ENCODE peak calls at places on chromosomes 16 and 17, in four cellular contexts. P is BJ, U is neural progenitor cell, O is aorta. V is an unnamed sample.

GRCh38 chr16:4481526-4481925 is 5.3 kb downstream of the HMOX2 start:
- DNase-seq in P (no peak), U (no peak), O (no peak), V (no peak)

GRCh38 chr17:37701424-37702020 is 43.3 kb downstream of the HNF1B start:
- DNase-seq in P (no peak), U (peak; percentile 39), O (peak; percentile 55), V (no peak)

GRCh38 chr16:78259883-78260282 is 160.4 kb downstream of the WWOX start:
- DNase-seq in P (no peak), U (peak; percentile 41), O (no peak), V (no peak)

GRCh38 chr17:77206557-77206956 is 65.8 kb downstream of the SEC14L1 start:
- DNase-seq in P (no peak), U (no peak), O (no peak), V (no peak)

GRCh38 chr16:12758670-12759558 is 44.8 kb downstream of the CPPED1 start:
- DNase-seq in P (no peak), U (no peak), O (no peak), V (no peak)

GRCh38 chr17:63547083-63547523 is 3.2 kb upstream of the DCAF7 start:
- DNase-seq in P (no peak), U (no peak), O (no peak), V (no peak)

GRCh38 chr17:73042809-73043685 is 49.4 kb downstream of the SLC39A11 start:
- DNase-seq in P (no peak), U (no peak), O (no peak), V (no peak)

GRCh38 chr17:75238684-75239191 is 22.7 kb downstream of the GGA3 start:
- DNase-seq in P (no peak), U (peak; percentile 80), O (no peak), V (peak; percentile 15)

GRCh38 chr17:36816889-36817288 is 120.4 kb upstream of the LHX1 start:
- DNase-seq in P (no peak), U (peak; percentile 1), O (no peak), V (no peak)

GRCh38 chr17:3026856-3027751 is 36.3 kb downstream of the OR1D5 start:
- DNase-seq in P (no peak), U (peak; percentile 23), O (no peak), V (no peak)

GRCh38 chr17:65786479-65786878 is 225.0 kb upstream of the AXIN2 start:
- DNase-seq in P (no peak), U (no peak), O (no peak), V (no peak)

GRCh38 chr17:57722704-57723043 is 22.4 kb downstream of the CCDC182 start:
- DNase-seq in P (no peak), U (no peak), O (no peak), V (no peak)

GRCh38 chr17:40526668-40527067 is 25.2 kb upstream of the TNS4 start:
- DNase-seq in P (no peak), U (no peak), O (no peak), V (no peak)

GRCh38 chr17:68248886-68249872 is 1.3 kb downstream of the AMZ2 start:
- DNase-seq in P (no peak), U (no peak), O (no peak), V (no peak)

GRCh38 chr17:65243838-65244237 is 106.7 kb downstream of the RGS9 start:
- DNase-seq in P (no peak), U (peak; percentile 78), O (peak; percentile 68), V (no peak)

GRCh38 chr17:7806592-7806991 is 27.4 kb upstream of the KDM6B start:
- DNase-seq in P (no peak), U (no peak), O (no peak), V (no peak)

GRCh38 chr17:4585203-4585939 is 1.0 kb downstream of the SMTNL2 start:
- DNase-seq in P (no peak), U (peak; percentile 36), O (peak; percentile 37), V (no peak)

GRCh38 chr16:2053897-2054296 is 6.1 kb downstream of the TSC2 start:
- DNase-seq in P (no peak), U (no peak), O (no peak), V (no peak)
- H3K36me3 ChIP-seq in P (peaks cover 25% of the 10 kb centered on the region), U (no peaks in the 10 kb centered on the region), O (no peaks in the 10 kb centered on the region), V (peaks cover 8% of the 10 kb centered on the region)

GRCh38 chr17:81279278-81280073 is 15.6 kb downstream of the SLC38A10 start:
- DNase-seq in P (no peak), U (no peak), O (no peak), V (no peak)

GRCh38 chr17:81282876-81283275 is 12.2 kb downstream of the SLC38A10 start:
- DNase-seq in P (no peak), U (no peak), O (no peak), V (no peak)

GRCh38 chr17:81285179-81285878 is 9.8 kb downstream of the SLC38A10 start:
- DNase-seq in P (no peak), U (peak; percentile 21), O (peak; percentile 94), V (no peak)

GRCh38 chr17:81280571-81280970 is 14.5 kb downstream of the SLC38A10 start:
- DNase-seq in P (no peak), U (no peak), O (no peak), V (no peak)

DNA sequence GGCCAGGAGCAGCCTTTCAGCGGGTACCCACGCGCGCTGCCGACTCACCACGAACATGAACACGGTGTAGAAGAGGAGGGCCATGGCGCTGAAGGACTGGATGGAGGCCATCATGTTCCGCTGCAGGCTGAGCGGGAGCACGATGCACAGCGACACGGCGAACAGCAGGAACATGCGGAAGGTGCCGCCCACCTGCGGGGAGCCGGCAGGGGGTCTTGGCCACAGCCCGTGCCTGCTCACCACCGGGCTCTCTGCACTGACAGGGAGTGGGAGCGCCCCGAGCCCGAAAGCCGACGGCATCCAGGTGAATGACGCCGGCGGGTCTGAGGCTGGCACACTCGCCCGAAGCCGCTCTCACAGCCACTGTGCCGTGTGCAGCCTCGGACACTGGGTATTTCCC is 13.0 kb downstream of the SLC38A10 start:
- DNase-seq in P (no peak), U (no peak), O (no peak), V (no peak)
- H3K36me3 ChIP-seq in P (peaks cover 23% of the 10 kb centered on the region), U (no peaks in the 10 kb centered on the region), O (no peaks in the 10 kb centered on the region), V (peaks cover 18% of the 10 kb centered on the region)

GRCh38 chr16:89761304-89761922 is 40.1 kb downstream of the ZNF276 start:
- DNase-seq in P (no peak), U (no peak), O (no peak), V (no peak)
- H3K36me3 ChIP-seq in P (no peaks in the 10 kb centered on the region), U (no peaks in the 10 kb centered on the region), O (no peaks in the 10 kb centered on the region), V (peaks cover 4% of the 10 kb centered on the region)

GRCh38 chr16:2229602-2230250 is 6.3 kb downstream of the E4F1 start:
- DNase-seq in P (no peak), U (no peak), O (no peak), V (no peak)
- H3K36me3 ChIP-seq in P (peaks cover 39% of the 10 kb centered on the region), U (no peaks in the 10 kb centered on the region), O (no peaks in the 10 kb centered on the region), V (peaks cover 22% of the 10 kb centered on the region)

V was measured in keratinocyte.